ENCODE peak calls at places on chromosomes 11 and 22, in six cellular contexts. U is HCT116, Z is neural progenitor cell, C is PC-3, L is GM23248, Y is GM23338. E is an unnamed sample.

GRCh38 chr11:114815761-114816160 is 137.4 kb downstream of the NXPE2 start:
- DNase-seq in U (no peak), Z (no peak), C (no peak), L (no peak), Y (no peak), E (no peak)

GRCh38 chr11:16036218-16036617 is 320.1 kb downstream of the SOX6 start:
- DNase-seq in U (no peak), Z (no peak), C (no peak), L (no peak), Y (no peak), E (no peak)

GRCh38 chr11:83571301-83571700 is 285.1 kb upstream of the CCDC90B start:
- DNase-seq in U (no peak), Z (no peak), C (no peak), L (peak; percentile 88), Y (peak; percentile 23), E (no peak)

GRCh38 chr11:102727890-102728289 is 3.1 kb upstream of the MMP8 start:
- DNase-seq in U (no peak), Z (no peak), C (peak; percentile 66), L (peak; percentile 54), Y (no peak), E (no peak)

GRCh38 chr11:73260127-73260457 is 12.0 kb upstream of the P2RY6 start:
- DNase-seq in U (no peak), Z (no peak), C (no peak), L (no peak), Y (no peak), E (no peak)

GRCh38 chr11:17117262-17117661 is 39.8 kb upstream of the RPS13 start:
- DNase-seq in U (no peak), Z (no peak), C (peak; percentile 34), L (no peak), Y (no peak), E (no peak)

GRCh38 chr22:31055322-31056159 is 25.6 kb upstream of the SMTN start:
- DNase-seq in U (no peak), Z (peak; percentile 60), C (peak; percentile 83), L (peak; percentile 99), Y (peak; percentile 60), E (no peak)

GRCh38 chr11:122115520-122116343 is at the start of gene BLID:
- DNase-seq in U (no peak), Z (peak; percentile 80), C (peak; percentile 66), L (peak; percentile 63), Y (peak; percentile 88), E (peak; percentile 6)

GRCh38 chr11:134560066-134560465 is 148.0 kb upstream of the B3GAT1 start:
- DNase-seq in U (no peak), Z (no peak), C (no peak), L (no peak), Y (no peak), E (no peak)

GRCh38 chr11:125167954-125168821 is 3.6 kb downstream of the PKNOX2 start:
- DNase-seq in U (no peak), Z (peak; percentile 32), C (no peak), L (peak; percentile 41), Y (peak; percentile 37), E (no peak)

GRCh38 chr11:116873391-116873790 is 36.0 kb upstream of the APOA1 start:
- DNase-seq in U (no peak), Z (no peak), C (no peak), L (no peak), Y (no peak), E (no peak)

GRCh38 chr22:41919357-41920224 is 4.7 kb upstream of the SHISA8 start:
- DNase-seq in U (no peak), Z (peak; percentile 53), C (no peak), L (peak; percentile 62), Y (peak; percentile 97), E (peak; percentile 84)

GRCh38 chr11:29448246-29448877 is 568.5 kb downstream of the KCNA4 start:
- DNase-seq in U (peak; percentile 2), Z (peak; percentile 52), C (peak; percentile 27), L (peak; percentile 65), Y (peak; percentile 57), E (peak; percentile 5)

GRCh38 chr11:133927690-133928627 is 28.8 kb downstream of the IGSF9B start:
- DNase-seq in U (no peak), Z (peak; percentile 82), C (peak; percentile 82), L (peak; percentile 84), Y (peak; percentile 85), E (peak; percentile 53)

GRCh38 chr11:120511804-120512726 is 517 bp downstream of the GRIK4 start:
- DNase-seq in U (no peak), Z (peak; percentile 27), C (no peak), L (no peak), Y (no peak), E (no peak)

GRCh38 chr11:118928870-118929495 is 3.3 kb upstream of the BCL9L start:
- DNase-seq in U (no peak), Z (no peak), C (peak; percentile 71), L (peak; percentile 79), Y (peak; percentile 80), E (peak; percentile 59)

GRCh38 chr22:29259253-29259899 is 8.4 kb downstream of the RHBDD3 start:
- DNase-seq in U (no peak), Z (peak; percentile 38), C (no peak), L (peak; percentile 15), Y (peak; percentile 68), E (no peak)

GRCh38 chr11:61201476-61201875 is 1.8 kb upstream of the PGA3 start:
- DNase-seq in U (no peak), Z (no peak), C (no peak), L (no peak), Y (no peak), E (no peak)

DNA sequence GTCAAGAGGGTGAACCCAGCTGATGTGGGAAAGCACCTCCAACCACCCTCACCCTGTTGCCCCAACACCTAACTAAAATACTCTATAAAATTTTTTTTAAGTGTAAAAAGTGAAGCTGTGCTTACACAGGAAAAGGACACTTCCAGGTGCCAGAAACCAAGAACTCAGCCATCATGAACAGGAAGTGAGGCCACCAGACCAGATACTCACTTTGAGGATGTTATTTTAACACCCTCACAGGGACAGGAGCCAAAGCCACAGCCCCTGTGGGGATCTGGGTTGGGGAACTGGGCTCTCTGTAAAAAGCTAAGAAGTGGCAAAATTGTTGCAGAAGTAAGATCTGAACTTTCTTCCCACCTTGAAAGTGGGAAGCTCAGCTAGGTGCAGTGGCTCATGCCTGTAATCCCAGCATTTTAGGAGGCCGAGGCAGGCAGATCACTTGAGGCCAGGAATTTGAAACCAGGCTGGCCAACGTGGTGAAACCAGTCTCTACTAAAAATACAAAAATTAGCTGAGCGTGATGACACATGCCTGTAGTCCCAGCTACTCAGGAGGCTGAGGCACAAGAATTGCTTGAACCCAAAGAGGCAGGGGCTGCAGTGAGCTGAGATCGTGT is 3.8 kb downstream of the RSPH14 start:
- DNase-seq in U (no peak), Z (no peak), C (no peak), L (peak; percentile 16), Y (no peak), E (peak; percentile 89)
- TF ChIP-seq EZH2phosphoT487 in U (no peak), Z (no peak), C (no peak), L (no peak), Y (no peak), E (no peak)

GRCh38 chr11:69094915-69095290 is 46.2 kb downstream of the TPCN2 start:
- DNase-seq in U (no peak), Z (no peak), C (no peak), L (no peak), Y (no peak), E (no peak)

GRCh38 chr11:69093106-69093505 is 44.4 kb downstream of the TPCN2 start:
- DNase-seq in U (no peak), Z (no peak), C (no peak), L (no peak), Y (no peak), E (no peak)

GRCh38 chr11:69092263-69092662 is 43.5 kb downstream of the TPCN2 start:
- DNase-seq in U (no peak), Z (no peak), C (no peak), L (no peak), Y (no peak), E (no peak)

GRCh38 chr11:69095300-69095699 is 46.6 kb downstream of the TPCN2 start:
- DNase-seq in U (no peak), Z (no peak), C (no peak), L (no peak), Y (no peak), E (no peak)

GRCh38 chr11:69094111-69094914 is 45.6 kb downstream of the TPCN2 start:
- DNase-seq in U (no peak), Z (peak; percentile 44), C (no peak), L (no peak), Y (no peak), E (no peak)
- H4K20me1 ChIP-seq in U (no peaks in the 10 kb centered on the region), Z (no peaks in the 10 kb centered on the region), C (no peaks in the 10 kb centered on the region), L (no peaks in the 10 kb centered on the region), Y (no peaks in the 10 kb centered on the region), E (no peaks in the 10 kb centered on the region)

DNA sequence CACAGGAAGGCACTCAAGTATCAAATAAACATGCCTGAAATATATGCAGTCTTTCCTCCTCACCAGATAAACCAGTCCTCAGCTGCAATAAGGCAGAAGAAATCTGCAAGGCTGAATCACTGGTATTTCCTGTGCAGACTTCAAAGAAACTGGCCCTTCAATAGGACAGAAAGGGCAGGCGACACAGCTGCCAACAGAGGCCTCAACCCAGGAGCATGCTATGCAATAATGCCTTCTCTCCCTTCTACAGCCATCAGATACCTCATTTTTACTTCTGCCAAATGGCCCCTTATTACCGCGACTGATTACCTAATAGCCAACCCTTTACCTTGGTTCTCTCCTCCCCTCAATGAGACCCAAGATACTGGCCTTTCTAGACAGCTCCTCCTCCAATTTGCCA is 8.0 kb downstream of the NUMA1 start:
- DNase-seq in U (peak; percentile 59), Z (peak; percentile 21), C (peak; percentile 91), L (peak; percentile 86), Y (peak; percentile 12), E (peak; percentile 65)
- TF ChIP-seq EZH2phosphoT487 in U (no peak), Z (no peak), C (no peak), L (no peak), Y (no peak), E (no peak)

GRCh38 chr11:128512478-128513127 is 74.8 kb downstream of the ETS1 start:
- DNase-seq in U (no peak), Z (no peak), C (no peak), L (no peak), Y (no peak), E (no peak)
- H4K20me1 ChIP-seq in U (no peaks in the 10 kb centered on the region), Z (no peaks in the 10 kb centered on the region), C (peaks cover 37% of the 10 kb centered on the region), L (peaks cover 77% of the 10 kb centered on the region), Y (peaks cover 5% of the 10 kb centered on the region), E (peaks cover 86% of the 10 kb centered on the region)

DNA sequence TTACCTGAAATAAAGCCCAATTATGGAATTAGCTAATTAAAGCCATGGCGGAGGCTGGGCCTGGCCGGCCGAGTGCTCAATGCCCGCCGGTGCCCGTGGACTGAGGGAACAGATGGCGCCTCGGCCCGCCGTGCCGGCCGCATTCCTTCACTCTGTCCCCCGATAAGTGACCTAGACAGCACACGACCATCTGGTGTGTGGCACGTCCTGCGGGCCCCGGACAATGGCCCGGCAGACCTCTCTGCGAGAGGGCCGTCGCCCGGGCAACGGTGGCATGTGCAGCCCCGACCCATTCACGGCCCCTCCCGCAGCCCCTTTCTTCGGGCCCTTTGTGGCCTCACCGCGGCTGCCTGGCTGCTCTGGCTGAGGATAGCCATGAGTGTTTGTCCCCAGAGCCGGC is 35.2 kb downstream of the CDKN1C start:
- DNase-seq in U (no peak), Z (peak; percentile 88), C (no peak), L (no peak), Y (no peak), E (no peak)
- TF ChIP-seq EZH2phosphoT487 in U (no peak), Z (no peak), C (no peak), L (no peak), Y (no peak), E (no peak)

GRCh38 chr11:65649656-65650546 is 12.0 kb downstream of the SIPA1 start:
- DNase-seq in U (no peak), Z (no peak), C (no peak), L (no peak), Y (no peak), E (no peak)
- H4K20me1 ChIP-seq in U (no peaks in the 10 kb centered on the region), Z (peaks cover 19% of the 10 kb centered on the region), C (no peaks in the 10 kb centered on the region), L (no peaks in the 10 kb centered on the region), Y (no peaks in the 10 kb centered on the region), E (no peaks in the 10 kb centered on the region)